ENCODE peak calls at places on chromosomes 6 and 20, in nine cellular contexts. X is psoas muscle, Z is uterus, A is kidney epithelial cell, F is sigmoid colon, V is foreskin fibroblast, P is HCT116, B is right atrium auricular region, C is K562. N is an unnamed sample.

GRCh38 chr6:152129606-152130249 is 322.2 kb downstream of the ESR1 start:
- DNase-seq in X (no peak), Z (no peak), A (no peak), F (no peak), V (peak), P (no peak), B (no peak), C (no peak), N (no peak)

GRCh38 chr6:44219053-44219814 is 2.5 kb downstream of the MYMX start:
- DNase-seq in X (peak), Z (peak), A (no peak), F (peak), V (peak), P (no peak), B (peak), C (peak), N (no peak)

GRCh38 chr6:43478008-43478372 is 620 bp downstream of the TJAP1 start:
- DNase-seq in X (no peak), Z (no peak), A (no peak), F (no peak), V (no peak), P (no peak), B (no peak), C (no peak), N (no peak)

GRCh38 chr20:43404880-43405279 is 52.8 kb upstream of the SRSF6 start:
- DNase-seq in X (no peak), Z (no peak), A (no peak), F (no peak), V (no peak), P (peak), B (no peak), C (peak), N (no peak)

GRCh38 chr20:62606551-62607201 is 35.6 kb upstream of the SLCO4A1 start:
- DNase-seq in X (peak), Z (peak), A (no peak), F (no peak), V (peak), P (no peak), B (no peak), C (no peak), N (no peak)

GRCh38 chr6:118344014-118344670 is 204.0 kb upstream of the PLN start:
- DNase-seq in X (no peak), Z (no peak), A (no peak), F (no peak), V (no peak), P (no peak), B (no peak), C (no peak), N (no peak)

GRCh38 chr6:77038801-77039200 is 424.5 kb downstream of the HTR1B start:
- DNase-seq in X (no peak), Z (no peak), A (no peak), F (no peak), V (peak), P (no peak), B (no peak), C (no peak), N (no peak)

GRCh38 chr20:53890434-53891305 is 179.7 kb downstream of the BCAS1 start:
- DNase-seq in X (no peak), Z (no peak), A (no peak), F (no peak), V (peak), P (no peak), B (no peak), C (no peak), N (no peak)

GRCh38 chr20:57991211-57991841 is 237.1 kb downstream of the ANKRD60 start:
- DNase-seq in X (no peak), Z (no peak), A (peak), F (no peak), V (peak), P (no peak), B (no peak), C (no peak), N (peak)

GRCh38 chr6:107658920-107659879 is 164.9 kb downstream of the SCML4 start:
- DNase-seq in X (no peak), Z (no peak), A (no peak), F (no peak), V (peak), P (no peak), B (no peak), C (no peak), N (no peak)

GRCh38 chr6:38273325-38273724 is 366.4 kb downstream of the BTBD9 start:
- DNase-seq in X (no peak), Z (no peak), A (no peak), F (no peak), V (no peak), P (no peak), B (no peak), C (no peak), N (peak)

GRCh38 chr20:3515379-3516175 is 44.8 kb downstream of the ATRN start:
- DNase-seq in X (no peak), Z (no peak), A (no peak), F (no peak), V (no peak), P (no peak), B (no peak), C (no peak), N (no peak)

GRCh38 chr20:20393207-20393606 is 25.3 kb downstream of the INSM1 start:
- DNase-seq in X (no peak), Z (no peak), A (no peak), F (no peak), V (peak), P (no peak), B (no peak), C (peak), N (no peak)

GRCh38 chr6:161271343-161272019 is 2.4 kb downstream of the AGPAT4 start:
- DNase-seq in X (no peak), Z (no peak), A (no peak), F (peak), V (peak), P (no peak), B (no peak), C (no peak), N (no peak)

DNA sequence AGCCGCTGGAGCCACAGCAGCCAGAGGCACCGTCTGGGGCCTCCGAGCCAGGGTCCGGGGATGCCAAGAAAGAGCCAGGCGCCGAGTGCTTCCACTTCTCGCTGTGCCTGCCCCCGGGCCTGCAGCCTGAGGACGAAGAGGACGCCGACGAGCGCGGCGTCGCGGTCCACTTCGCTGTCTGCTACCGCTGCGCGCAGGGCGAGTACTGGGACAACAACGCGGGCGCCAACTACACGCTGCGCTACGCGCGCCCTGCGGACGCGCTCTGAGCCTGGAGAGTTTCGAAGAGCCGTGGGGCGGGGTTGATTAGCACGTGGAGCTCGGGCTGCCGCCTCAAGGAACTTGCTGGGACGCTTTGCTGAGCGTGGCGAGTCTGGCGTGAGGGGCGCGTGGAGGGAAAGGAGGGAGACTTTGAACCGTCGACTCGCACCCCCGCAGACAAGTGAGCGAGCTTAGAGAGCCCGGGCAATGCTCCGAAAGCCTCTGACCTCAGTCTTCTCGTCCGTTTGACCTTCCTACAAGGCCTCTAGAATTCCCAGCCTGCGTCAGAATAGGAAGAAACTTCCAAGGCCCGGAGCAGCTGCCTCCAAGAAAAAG is 1.3 kb downstream of the PPP1R3G start:
- DNase-seq in X (peak), Z (no peak), A (no peak), F (no peak), V (no peak), P (no peak), B (no peak), C (no peak), N (no peak)
- TF ChIP-seq CTCF in X (no peak), Z (no peak), A (no peak), F (no peak), V (no peak), P (no peak), B (no peak), C (no peak), N (no peak)

DNA sequence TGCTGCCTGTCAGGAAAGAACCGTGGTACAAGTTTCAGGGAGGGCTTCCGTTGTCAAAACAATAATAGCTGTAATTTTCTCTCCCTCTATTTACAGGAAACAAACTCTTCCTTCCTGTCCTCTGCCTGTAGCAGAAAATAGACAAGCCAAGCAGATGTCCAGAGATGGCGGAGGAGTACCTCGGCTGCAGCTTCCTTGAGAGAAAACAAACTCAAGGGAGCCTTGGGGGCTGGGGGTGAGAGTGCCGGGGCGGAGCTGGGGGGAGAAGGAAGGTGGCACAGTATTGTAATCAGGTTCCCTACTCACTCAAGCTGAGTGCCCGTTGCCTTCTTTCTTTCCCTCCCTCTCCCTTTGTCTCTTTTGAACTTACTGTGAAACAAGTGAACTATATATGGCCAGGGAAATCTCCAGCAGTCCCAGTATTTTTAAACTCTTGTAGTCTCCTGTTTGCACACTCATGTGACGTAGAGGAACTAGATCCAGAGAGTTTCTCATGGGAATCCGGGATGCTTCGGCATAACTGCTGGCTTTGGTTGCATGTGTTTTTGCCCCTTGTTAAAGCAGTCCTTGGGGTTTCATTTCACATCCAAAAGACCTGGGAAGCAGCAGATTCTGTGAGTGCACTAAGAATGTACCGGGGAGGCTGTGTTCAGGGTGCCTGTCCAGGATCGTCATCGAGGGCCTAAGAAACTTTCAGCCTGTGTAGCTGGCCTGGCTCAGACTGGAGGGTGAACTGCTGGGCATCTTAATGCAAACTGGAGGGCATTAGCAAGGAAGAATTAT is 44.6 kb upstream of the HDDC2 start:
- DNase-seq in X (no peak), Z (no peak), A (no peak), F (no peak), V (peak), P (no peak), B (no peak), C (no peak), N (no peak)
- H3K4me3 ChIP-seq in X (peak), Z (no peak), A (no peak), F (no peak), V (no peak), P (no peak), B (no peak), C (no peak), N (no peak)

GRCh38 chr20:38076548-38076947 is 43.0 kb downstream of the RPRD1B start:
- DNase-seq in X (no peak), Z (no peak), A (no peak), F (no peak), V (no peak), P (no peak), B (no peak), C (no peak), N (no peak)

GRCh38 chr20:38067717-38068365 is 34.3 kb downstream of the RPRD1B start:
- DNase-seq in X (no peak), Z (no peak), A (no peak), F (no peak), V (no peak), P (no peak), B (no peak), C (no peak), N (no peak)

GRCh38 chr20:38072885-38073284 is 39.3 kb downstream of the RPRD1B start:
- DNase-seq in X (no peak), Z (no peak), A (no peak), F (no peak), V (peak), P (no peak), B (no peak), C (no peak), N (no peak)

GRCh38 chr20:38075161-38075998 is 41.8 kb downstream of the RPRD1B start:
- DNase-seq in X (no peak), Z (no peak), A (no peak), F (no peak), V (peak), P (no peak), B (no peak), C (no peak), N (no peak)

GRCh38 chr20:38073307-38074010 is 39.9 kb downstream of the RPRD1B start:
- DNase-seq in X (no peak), Z (peak), A (no peak), F (peak), V (peak), P (peak), B (peak), C (peak), N (peak)
- TF ChIP-seq CTCF in X (peak), Z (peak), A (peak), F (peak), V (peak), P (peak), B (peak), C (peak), N (peak)

DNA sequence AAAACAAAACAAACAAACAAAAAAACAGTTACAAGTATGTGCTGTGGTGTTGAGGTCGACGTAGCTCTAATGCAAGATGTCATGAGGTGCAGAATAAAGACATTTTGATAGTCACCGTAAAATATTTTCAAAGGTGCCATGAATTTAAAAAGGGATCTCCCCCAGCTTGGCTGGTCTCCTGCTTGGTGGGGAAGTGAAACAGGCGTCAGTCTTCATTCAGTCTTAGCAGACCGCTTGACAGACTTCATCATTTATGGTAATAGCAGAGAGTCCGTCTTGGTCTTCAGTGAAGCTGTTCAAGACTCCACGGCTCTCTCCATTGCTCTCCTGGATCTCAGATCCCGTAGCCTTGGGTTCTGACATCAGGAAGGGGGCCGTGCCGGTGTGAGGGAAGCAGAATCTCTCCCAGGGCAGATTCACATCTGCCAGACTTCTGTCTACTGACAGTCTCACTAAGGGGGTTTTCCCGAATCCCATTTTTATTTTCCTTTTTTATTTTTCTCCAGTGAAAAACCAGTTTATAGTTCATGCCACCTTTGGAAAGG is 1.6 kb downstream of the SLC24A3 start:
- DNase-seq in X (no peak), Z (peak), A (no peak), F (no peak), V (no peak), P (no peak), B (no peak), C (no peak), N (no peak)
- H3K4me3 ChIP-seq in X (peak), Z (peak), A (no peak), F (peak), V (no peak), P (no peak), B (no peak), C (no peak), N (no peak)

DNA sequence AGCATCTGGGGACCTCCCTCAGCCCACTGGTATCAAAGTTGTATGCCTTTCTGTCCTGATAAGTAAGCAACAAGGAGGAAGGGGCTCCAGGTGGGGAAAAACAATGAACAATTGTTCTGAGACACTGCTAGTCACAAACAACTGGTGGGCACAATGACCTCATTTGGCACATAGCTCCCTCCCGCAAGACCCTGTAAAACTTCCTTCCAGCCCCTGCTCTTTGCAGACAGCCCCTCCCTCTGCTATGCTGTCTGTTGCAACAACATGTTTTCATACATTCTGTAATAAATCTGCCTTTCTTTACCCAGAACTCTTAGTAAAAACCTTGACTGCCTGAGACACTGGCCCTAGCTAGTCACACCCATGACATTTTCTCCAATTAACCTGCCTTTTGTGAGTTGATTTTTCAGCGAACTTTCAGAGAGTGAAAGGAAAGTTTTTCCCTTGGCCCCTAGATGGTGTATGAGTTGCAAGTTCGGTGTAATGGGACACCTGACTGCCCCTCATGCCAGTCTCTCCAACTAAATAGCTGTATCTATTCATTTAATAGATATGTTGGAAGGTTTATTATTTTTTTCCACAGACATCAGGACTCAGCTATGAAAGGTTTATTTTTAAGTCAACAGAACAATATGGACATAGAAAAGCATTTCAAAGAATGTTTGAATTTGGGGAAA is 142.3 kb upstream of the SLC22A16 start:
- DNase-seq in X (no peak), Z (no peak), A (no peak), F (no peak), V (peak), P (peak), B (no peak), C (no peak), N (no peak)
- TF ChIP-seq CTCF in X (peak), Z (no peak), A (peak), F (no peak), V (peak), P (peak), B (peak), C (no peak), N (peak)

GRCh38 chr6:29941476-29941875 is 856 bp upstream of the HLA-A start:
- DNase-seq in X (no peak), Z (no peak), A (no peak), F (no peak), V (peak), P (no peak), B (no peak), C (no peak), N (no peak)
- H3K4me3 ChIP-seq in X (peak), Z (no peak), A (peak), F (peak), V (peak), P (peak), B (peak), C (no peak), N (no peak)

N was measured in AG09309.